ENCODE peak calls at places on chromosomes 4 and X, in ten cellular contexts. I is heart left ventricle; Z is amniotic epithelial cell; B is ascending aorta; U is fibroblast of the conjunctiva; Q is stimulated activated CD4-positive, alpha-beta T cell treated with anti-CD3 and anti-CD28 coated beads, Interleukin-15, amount 100 ng/mL, for 24 hours; O is NCI-H446 treated with DMSO at 0.1 percent for 48 hours; M is AG08396; X is osteocyte; F is heart right ventricle. T is an unnamed sample.

GRCh38 chrX:24242649-24243556 is 71.0 kb downstream of the SUPT20HL2 start:
- DNase-seq in I (no peak), Z (peak; percentile 50), B (peak; percentile 76), U (peak; percentile 92), Q (no peak), O (peak; percentile 24), M (peak; percentile 41), X (peak; percentile 90), F (peak; percentile 18), T (peak; percentile 54)

GRCh38 chrX:56789518-56790070 is 60.6 kb downstream of the NBDY start:
- DNase-seq in I (no peak), Z (no peak), B (peak; percentile 52), U (no peak), Q (no peak), O (no peak), M (no peak), X (no peak), F (no peak), T (no peak)

GRCh38 chrX:154058207-154058997 is 38.7 kb upstream of the IRAK1 start:
- DNase-seq in I (no peak), Z (no peak), B (no peak), U (no peak), Q (peak; percentile 9), O (no peak), M (no peak), X (no peak), F (no peak), T (no peak)

GRCh38 chr4:150515135-150515534 is 66.8 kb upstream of the MAB21L2 start:
- DNase-seq in I (no peak), Z (no peak), B (no peak), U (no peak), Q (no peak), O (no peak), M (no peak), X (no peak), F (no peak), T (no peak)

GRCh38 chr4:65669981-65670330 is 333 bp downstream of the EPHA5 start:
- DNase-seq in I (no peak), Z (no peak), B (no peak), U (no peak), Q (no peak), O (no peak), M (no peak), X (no peak), F (no peak), T (no peak)

GRCh38 chr4:125313497-125313896 is 1.3 kb upstream of the FAT4 start:
- DNase-seq in I (no peak), Z (peak; percentile 82), B (peak; percentile 65), U (peak; percentile 90), Q (peak; percentile 9), O (peak; percentile 83), M (peak; percentile 56), X (no peak), F (no peak), T (no peak)

GRCh38 chr4:123600426-123600825 is 203.8 kb downstream of the SPRY1 start:
- DNase-seq in I (no peak), Z (no peak), B (no peak), U (no peak), Q (no peak), O (no peak), M (no peak), X (no peak), F (no peak), T (no peak)

GRCh38 chr4:41573458-41574129 is 35.6 kb downstream of the LIMCH1 start:
- DNase-seq in I (no peak), Z (peak; percentile 85), B (no peak), U (no peak), Q (no peak), O (peak; percentile 60), M (no peak), X (no peak), F (no peak), T (no peak)

GRCh38 chr4:150337709-150338108 is 244.2 kb upstream of the MAB21L2 start:
- DNase-seq in I (no peak), Z (peak; percentile 97), B (no peak), U (no peak), Q (no peak), O (no peak), M (peak; percentile 54), X (no peak), F (no peak), T (no peak)

GRCh38 chr4:85498068-85498733 is 23.3 kb downstream of the ARHGAP24 start:
- DNase-seq in I (no peak), Z (peak; percentile 89), B (no peak), U (no peak), Q (no peak), O (no peak), M (peak; percentile 11), X (no peak), F (no peak), T (no peak)

GRCh38 chrX:29024813-29025342 is 437.6 kb downstream of the IL1RAPL1 start:
- DNase-seq in I (no peak), Z (peak; percentile 3), B (no peak), U (no peak), Q (no peak), O (no peak), M (no peak), X (no peak), F (no peak), T (no peak)

GRCh38 chr4:8592366-8593267 is at the start of gene CPZ:
- DNase-seq in I (peak; percentile 63), Z (peak; percentile 21), B (no peak), U (no peak), Q (no peak), O (no peak), M (peak; percentile 68), X (no peak), F (no peak), T (no peak)

GRCh38 chr4:102794999-102795398 is 32.4 kb downstream of the UBE2D3 start:
- DNase-seq in I (no peak), Z (no peak), B (no peak), U (no peak), Q (no peak), O (no peak), M (no peak), X (no peak), F (no peak), T (no peak)

GRCh38 chrX:136643243-136643642 is 4.7 kb upstream of the CD40LG start:
- DNase-seq in I (no peak), Z (no peak), B (no peak), U (no peak), Q (no peak), O (no peak), M (no peak), X (no peak), F (no peak), T (no peak)

GRCh38 chr4:73684097-73684496 is 56.3 kb upstream of the CXCL8 start:
- DNase-seq in I (no peak), Z (peak; percentile 53), B (no peak), U (no peak), Q (no peak), O (no peak), M (no peak), X (no peak), F (no peak), T (no peak)

GRCh38 chrX:40087574-40088298 is 10.0 kb downstream of the BCOR start:
- DNase-seq in I (no peak), Z (no peak), B (no peak), U (no peak), Q (no peak), O (no peak), M (no peak), X (no peak), F (no peak), T (no peak)

GRCh38 chr4:23717528-23718248 is 172.2 kb downstream of the PPARGC1A start:
- DNase-seq in I (no peak), Z (no peak), B (no peak), U (peak; percentile 1), Q (no peak), O (no peak), M (peak; percentile 50), X (no peak), F (no peak), T (no peak)

GRCh38 chr4:113263274-113263673 is 213.8 kb downstream of the ANK2 start:
- DNase-seq in I (no peak), Z (no peak), B (no peak), U (no peak), Q (no peak), O (no peak), M (no peak), X (no peak), F (no peak), T (no peak)

GRCh38 chrX:72003811-72004750 is 93.4 kb downstream of the NHSL2 start:
- DNase-seq in I (peak; percentile 67), Z (peak; percentile 22), B (peak; percentile 72), U (no peak), Q (no peak), O (no peak), M (no peak), X (peak; percentile 88), F (peak; percentile 33), T (peak; percentile 68)

GRCh38 chr4:22987861-22988260 is 295.1 kb downstream of the GBA3 start:
- DNase-seq in I (no peak), Z (no peak), B (no peak), U (peak; percentile 5), Q (no peak), O (no peak), M (no peak), X (no peak), F (no peak), T (no peak)

GRCh38 chrX:110180176-110180927 is 137.5 kb downstream of the AMMECR1 start:
- DNase-seq in I (no peak), Z (peak; percentile 88), B (no peak), U (peak; percentile 38), Q (no peak), O (peak; percentile 23), M (peak; percentile 49), X (peak; percentile 67), F (no peak), T (no peak)

GRCh38 chrX:78493180-78493579 is 165.8 kb upstream of the CYSLTR1 start:
- DNase-seq in I (no peak), Z (no peak), B (no peak), U (no peak), Q (no peak), O (no peak), M (no peak), X (no peak), F (no peak), T (no peak)

GRCh38 chr4:5592272-5592671 is 116.1 kb downstream of the EVC2 start:
- DNase-seq in I (no peak), Z (no peak), B (no peak), U (no peak), Q (no peak), O (no peak), M (no peak), X (no peak), F (no peak), T (no peak)

GRCh38 chr4:103567591-103567990 is 152.2 kb downstream of the TACR3 start:
- DNase-seq in I (no peak), Z (no peak), B (no peak), U (no peak), Q (no peak), O (no peak), M (no peak), X (no peak), F (no peak), T (no peak)

GRCh38 chr4:54102747-54103146 is 2.8 kb downstream of the GSX2 start:
- DNase-seq in I (no peak), Z (no peak), B (no peak), U (no peak), Q (no peak), O (no peak), M (no peak), X (no peak), F (no peak), T (no peak)

GRCh38 chrX:135707880-135708279 is 5.6 kb upstream of the CT45A1 start:
- DNase-seq in I (no peak), Z (no peak), B (no peak), U (no peak), Q (peak; percentile 76), O (no peak), M (no peak), X (no peak), F (no peak), T (no peak)

GRCh38 chrX:42746606-42747005 is 31.4 kb downstream of the PPP1R2C start:
- DNase-seq in I (no peak), Z (peak; percentile 90), B (no peak), U (no peak), Q (no peak), O (no peak), M (peak; percentile 4), X (no peak), F (no peak), T (no peak)

GRCh38 chr4:156968479-156968984 is 3.1 kb downstream of the PDGFC start:
- DNase-seq in I (no peak), Z (peak; percentile 81), B (peak; percentile 85), U (peak; percentile 70), Q (peak; percentile 35), O (peak; percentile 81), M (peak; percentile 62), X (no peak), F (peak; percentile 15), T (peak; percentile 33)